ENCODE peak calls at places on chromosomes 16 and 17, in five cellular contexts. N is hypothalamus, Q is T47D, W is gastrocnemius medialis, E is Calu3. X is an unnamed sample.

GRCh38 chr16:85261657-85262557 is 149.6 kb upstream of the CIBAR2 start:
- DNase-seq in Q (no peak), E (no peak), N (no peak), W (no peak), X (no peak)

GRCh38 chr16:76947694-76948093 is 243.3 kb upstream of the MON1B start:
- DNase-seq in W (no peak), E (no peak), N (no peak), Q (no peak), X (no peak)

GRCh38 chr16:75376475-75376907 is 56.8 kb downstream of the CFDP1 start:
- DNase-seq in W (no peak), Q (no peak), N (no peak), E (no peak), X (no peak)

GRCh38 chr17:9283909-9284308 is 262.6 kb downstream of the NTN1 start:
- DNase-seq in Q (no peak), E (no peak), W (no peak), N (no peak), X (no peak)

GRCh38 chr17:36722121-36722902 is 120.9 kb downstream of the MRM1 start:
- DNase-seq in Q (no peak), W (no peak), E (peak; percentile 58), N (no peak), X (peak; percentile 32)

GRCh38 chr16:24858219-24859041 is 12.7 kb downstream of the SLC5A11 start:
- DNase-seq in Q (peak; percentile 58), W (no peak), E (peak; percentile 83), N (no peak), X (peak; percentile 31)

GRCh38 chr16:70679653-70680494 is 6.0 kb downstream of the MTSS2 start:
- DNase-seq in Q (no peak), N (no peak), W (no peak), E (no peak), X (no peak)

GRCh38 chr17:55726440-55726839 is 3.8 kb upstream of the TMEM100 start:
- DNase-seq in W (peak; percentile 51), E (peak; percentile 28), N (no peak), Q (no peak), X (peak; percentile 40)

GRCh38 chr17:27240086-27240801 is 53.7 kb upstream of the WSB1 start:
- DNase-seq in W (no peak), N (no peak), E (no peak), Q (no peak), X (no peak)

GRCh38 chr17:75065562-75066151 is 18.6 kb downstream of the KCTD2 start:
- DNase-seq in N (no peak), E (no peak), Q (no peak), W (no peak), X (no peak)

GRCh38 chr17:12839042-12839441 is 49.7 kb downstream of the ARHGAP44 start:
- DNase-seq in N (no peak), Q (no peak), E (no peak), W (no peak), X (no peak)

GRCh38 chr16:87792205-87792565 is 26.4 kb upstream of the KLHDC4 start:
- DNase-seq in Q (no peak), N (no peak), E (no peak), W (no peak), X (no peak)

GRCh38 chr16:63714876-63715275 is 1407.0 kb downstream of the CDH11 start:
- DNase-seq in Q (no peak), E (no peak), N (no peak), W (no peak), X (no peak)